ENCODE peak calls at places on chromosomes 2 and 18, in four cellular contexts. N is H1, D is HCT116, R is HEK293T. I is an unnamed sample.

GRCh38 chr2:73259276-73259675 is 25.0 kb downstream of the FBXO41 start:
- DNase-seq in R (no peak), N (no peak), D (no peak), I (no peak)

GRCh38 chr2:19360881-19361321 is 2.5 kb upstream of the OSR1 start:
- DNase-seq in R (no peak), D (no peak), N (no peak), I (no peak)

GRCh38 chr2:130372055-130372832 is 16.4 kb downstream of the PTPN18 start:
- DNase-seq in D (peak), R (peak), N (no peak), I (peak)

GRCh38 chr2:3751281-3751680 is 47.9 kb downstream of the DCDC2C start:
- DNase-seq in D (no peak), R (no peak), N (no peak), I (no peak)

GRCh38 chr2:12169060-12169406 is 422.6 kb downstream of the LPIN1 start:
- DNase-seq in D (no peak), N (no peak), R (no peak), I (no peak)

GRCh38 chr2:25259744-25260124 is 82.0 kb downstream of the DNMT3A start:
- DNase-seq in D (no peak), N (peak), R (no peak), I (peak)

GRCh38 chr2:79860233-79861058 is 347.6 kb downstream of the CTNNA2 start:
- DNase-seq in N (no peak), D (no peak), R (peak), I (no peak)

GRCh38 chr2:181959508-181959907 is 26.1 kb upstream of the PPP1R1C start:
- DNase-seq in R (no peak), D (no peak), N (no peak), I (no peak)

GRCh38 chr2:21004181-21004572 is 39.7 kb downstream of the APOB start:
- DNase-seq in D (no peak), N (no peak), R (no peak), I (no peak)

GRCh38 chr2:25286025-25286400 is 55.7 kb downstream of the DNMT3A start:
- DNase-seq in R (no peak), D (no peak), N (no peak), I (no peak)

GRCh38 chr2:219112070-219112421 is 48.6 kb downstream of the NHEJ1 start:
- DNase-seq in N (no peak), R (no peak), D (no peak), I (no peak)

GRCh38 chr2:188765522-188765921 is 208.7 kb upstream of the COL3A1 start:
- DNase-seq in N (no peak), D (peak), R (peak), I (peak)

GRCh38 chr2:237702439-237703397 is 75.3 kb downstream of the LRRFIP1 start:
- DNase-seq in D (no peak), N (no peak), R (no peak), I (peak)

GRCh38 chr2:106878206-106878605 is 7.8 kb downstream of the ST6GAL2 start:
- DNase-seq in R (no peak), D (no peak), N (no peak), I (no peak)

GRCh38 chr2:18167871-18168270 is 289.4 kb downstream of the KCNS3 start:
- DNase-seq in D (no peak), R (no peak), N (no peak), I (no peak)

GRCh38 chr2:1593371-1594205 is 150.7 kb downstream of the PXDN start:
- DNase-seq in D (peak), N (no peak), R (no peak), I (no peak)

GRCh38 chr2:18077724-18078123 is 199.3 kb downstream of the KCNS3 start:
- DNase-seq in N (no peak), D (no peak), R (no peak), I (no peak)

GRCh38 chr2:71901466-71901865 is 246.2 kb downstream of the CYP26B1 start:
- DNase-seq in R (no peak), D (no peak), N (no peak), I (no peak)

GRCh38 chr18:49160075-49160930 is 209.5 kb upstream of the SMAD7 start:
- DNase-seq in D (no peak), N (no peak), R (no peak), I (no peak)

GRCh38 chr2:120382541-120383144 is 36.7 kb downstream of the INHBB start:
- DNase-seq in N (no peak), R (no peak), D (no peak), I (no peak)

GRCh38 chr2:207394812-207395534 is 134.8 kb upstream of the CREB1 start:
- DNase-seq in D (peak), R (peak), N (no peak), I (no peak)

GRCh38 chr2:96967436-96967835 is 18.9 kb downstream of the FAM178B start:
- DNase-seq in N (no peak), D (no peak), R (no peak), I (no peak)

GRCh38 chr2:163778045-163778753 is 42.4 kb upstream of the FIGN start:
- DNase-seq in D (peak), N (no peak), R (no peak), I (no peak)

GRCh38 chr2:72745679-72746368 is 80.0 kb downstream of the EXOC6B start:
- DNase-seq in D (peak), N (no peak), R (peak), I (no peak)

GRCh38 chr18:33761363-33761762 is 183.3 kb downstream of the ASXL3 start:
- DNase-seq in D (no peak), N (no peak), R (peak), I (no peak)

GRCh38 chr2:50535971-50536759 is 495.8 kb downstream of the NRXN1 start:
- DNase-seq in N (no peak), R (peak), D (peak), I (no peak)

GRCh38 chr2:179460530-179460929 is 195.9 kb upstream of the SESTD1 start:
- DNase-seq in N (no peak), D (peak), R (no peak), I (no peak)

GRCh38 chr2:101815739-101816391 is 118.4 kb downstream of the MAP4K4 start:
- DNase-seq in N (no peak), R (no peak), D (no peak), I (no peak)

GRCh38 chr18:22639626-22640025 is 221.9 kb upstream of the CTAGE1 start:
- DNase-seq in N (no peak), D (no peak), R (no peak), I (no peak)

GRCh38 chr18:22639026-22639463 is 221.3 kb upstream of the CTAGE1 start:
- DNase-seq in D (no peak), N (no peak), R (no peak), I (no peak)

GRCh38 chr18:22641973-22642372 is 224.3 kb upstream of the CTAGE1 start:
- DNase-seq in R (no peak), N (no peak), D (no peak), I (no peak)

GRCh38 chr18:22637787-22638186 is 220.1 kb upstream of the CTAGE1 start:
- DNase-seq in N (no peak), R (no peak), D (peak), I (no peak)

DNA sequence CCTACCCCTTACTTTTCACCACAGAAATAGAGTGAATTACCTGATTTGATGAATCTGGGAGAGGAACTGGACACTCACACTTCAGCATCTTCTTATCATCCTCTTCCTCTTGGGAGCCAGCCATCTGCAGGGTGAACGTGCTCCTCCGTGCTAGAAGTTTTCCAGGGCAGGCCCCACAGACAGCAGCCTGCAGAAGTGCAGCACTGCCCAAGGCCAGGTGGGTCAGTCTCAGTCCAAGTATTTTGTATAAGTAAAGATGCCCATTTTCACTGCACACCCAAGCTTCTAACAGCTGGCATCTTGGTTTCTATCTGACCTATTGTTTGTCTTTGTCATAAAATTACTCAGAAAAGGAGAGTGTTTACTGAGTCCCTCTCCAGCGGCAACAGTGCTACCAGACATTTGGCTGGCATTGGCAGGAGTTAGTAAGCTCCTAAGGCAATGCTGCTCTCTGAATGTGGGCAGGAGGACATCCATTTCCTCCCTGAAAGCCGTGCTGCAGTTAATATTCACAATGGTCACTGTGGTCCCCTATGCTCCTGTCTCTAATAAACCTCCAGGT is 222.6 kb upstream of the CTAGE1 start:
- DNase-seq in D (no peak), R (no peak), N (no peak), I (no peak)
- TF ChIP-seq SP1 in D (no peak), R (no peak), N (no peak), I (no peak)

GRCh38 chr2:28521663-28522062 is 25.8 kb downstream of the PLB1 start:
- DNase-seq in N (no peak), R (no peak), D (no peak), I (no peak)
- TF ChIP-seq SP1 in N (no peak), R (no peak), D (no peak), I (no peak)

GRCh38 chr2:98806266-98806697 is 75.3 kb upstream of the MGAT4A start:
- DNase-seq in R (peak), D (no peak), N (no peak), I (no peak)
- TF ChIP-seq SP1 in R (no peak), D (no peak), N (no peak), I (no peak)

DNA sequence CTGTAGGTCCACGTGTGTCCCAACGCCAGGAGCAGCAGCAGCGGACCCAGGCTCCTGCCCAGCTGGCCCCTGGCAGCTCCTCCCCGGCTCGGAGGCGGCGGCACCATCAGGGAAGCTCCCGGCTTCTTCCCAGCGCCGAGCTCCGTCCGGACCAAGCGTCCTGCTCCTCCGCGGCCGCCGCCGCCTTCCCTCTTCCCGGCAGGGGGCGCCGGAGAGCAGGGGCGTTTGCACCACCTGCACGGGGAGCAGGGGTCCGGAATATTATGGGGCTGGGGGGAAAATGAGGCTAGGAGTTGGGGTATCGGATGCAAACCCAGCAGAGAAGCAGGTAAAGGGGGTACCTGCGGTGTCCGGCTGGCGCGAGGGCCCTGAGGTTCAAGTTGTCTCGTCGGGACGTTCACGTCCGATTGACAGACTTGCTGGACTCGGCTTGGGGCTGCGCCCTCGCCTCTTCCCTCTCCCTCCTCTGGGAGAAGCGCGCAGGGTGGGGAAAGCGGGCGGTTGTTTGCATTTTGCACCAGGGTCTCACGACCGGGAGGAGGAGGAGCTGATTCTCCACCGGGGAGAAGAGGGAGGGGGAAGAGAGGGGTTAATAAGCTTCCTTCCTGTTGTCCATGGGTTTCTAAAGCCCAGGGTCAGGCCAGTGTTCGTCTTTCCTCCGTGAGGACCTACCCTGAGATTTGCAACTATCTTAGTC is at the start of gene CCBE1:
- DNase-seq in N (peak), D (peak), R (peak), I (peak)
- TF ChIP-seq SP1 in N (no peak), D (no peak), R (no peak), I (no peak)

GRCh38 chr2:110714824-110715223 is 17.5 kb upstream of the ACOXL start:
- DNase-seq in R (no peak), N (no peak), D (no peak), I (no peak)
- TF ChIP-seq SP1 in R (no peak), N (no peak), D (no peak), I (no peak)

DNA sequence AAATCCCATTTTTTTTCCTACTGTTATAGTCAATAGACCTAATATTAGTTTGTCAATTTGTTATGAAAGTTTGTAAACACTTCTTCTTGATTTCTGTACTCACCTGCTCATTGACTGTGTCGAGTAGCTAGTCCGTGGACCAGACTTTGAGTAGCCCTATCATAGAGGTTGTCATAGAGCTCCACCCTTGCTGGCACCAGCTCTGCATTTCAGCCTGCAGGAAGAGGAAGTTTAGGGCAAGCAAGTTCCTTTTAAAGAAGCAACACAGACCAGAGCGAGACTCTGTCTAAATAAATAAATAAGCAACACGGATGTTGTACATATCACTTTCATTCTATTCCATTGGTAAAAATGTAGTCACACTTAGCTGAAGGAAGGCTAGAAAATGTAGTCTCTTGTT is 74.0 kb downstream of the MCFD2 start:
- DNase-seq in R (no peak), N (no peak), D (no peak), I (no peak)
- TF ChIP-seq SP1 in R (no peak), N (no peak), D (no peak), I (no peak)

I was measured in WTC11.